ENCODE peak calls at places on chromosomes 7 and 10, in six cellular contexts. One of them, this sample, is unnamed.

GRCh38 chr7:103573479-103574058 is 127.6 kb upstream of the SLC26A5 start:
- DNase-seq in cardiac fibroblast: peak
- DNase-seq in fibroblast of lung: peak
- DNase-seq in fibroblast of villous mesenchyme: peak
- DNase-seq in GM12864: peak
- DNase-seq in adrenal gland: no peak
- DNase-seq in this sample: peak

GRCh38 chr10:26430641-26431163 is 7.4 kb upstream of the APBB1IP start:
- DNase-seq in cardiac fibroblast: no peak
- DNase-seq in fibroblast of lung: no peak
- DNase-seq in fibroblast of villous mesenchyme: peak
- DNase-seq in GM12864: peak
- DNase-seq in adrenal gland: peak
- DNase-seq in this sample: no peak

GRCh38 chr10:48243487-48243886 is 31.0 kb downstream of the FRMPD2 start:
- DNase-seq in cardiac fibroblast: no peak
- DNase-seq in fibroblast of lung: no peak
- DNase-seq in fibroblast of villous mesenchyme: no peak
- DNase-seq in GM12864: no peak
- DNase-seq in adrenal gland: no peak
- DNase-seq in this sample: no peak

GRCh38 chr7:128123291-128124037 is 92.2 kb upstream of the LRRC4 start:
- DNase-seq in cardiac fibroblast: no peak
- DNase-seq in fibroblast of lung: no peak
- DNase-seq in fibroblast of villous mesenchyme: no peak
- DNase-seq in GM12864: no peak
- DNase-seq in adrenal gland: no peak
- DNase-seq in this sample: no peak

GRCh38 chr10:18607503-18607902 is 43.9 kb downstream of the NSUN6 start:
- DNase-seq in cardiac fibroblast: peak
- DNase-seq in fibroblast of lung: peak
- DNase-seq in fibroblast of villous mesenchyme: peak
- DNase-seq in GM12864: peak
- DNase-seq in adrenal gland: peak
- DNase-seq in this sample: peak

GRCh38 chr7:16668049-16668858 is 22.3 kb downstream of the BZW2 start:
- DNase-seq in cardiac fibroblast: peak
- DNase-seq in fibroblast of lung: peak
- DNase-seq in fibroblast of villous mesenchyme: peak
- DNase-seq in GM12864: no peak
- DNase-seq in adrenal gland: peak
- DNase-seq in this sample: peak

GRCh38 chr7:114554781-114555537 is 140.3 kb downstream of the FOXP2 start:
- DNase-seq in cardiac fibroblast: peak
- DNase-seq in fibroblast of lung: peak
- DNase-seq in fibroblast of villous mesenchyme: peak
- DNase-seq in GM12864: peak
- DNase-seq in adrenal gland: peak
- DNase-seq in this sample: peak

GRCh38 chr10:98246911-98247820 is 20.8 kb downstream of the LOXL4 start:
- DNase-seq in cardiac fibroblast: no peak
- DNase-seq in fibroblast of lung: peak
- DNase-seq in fibroblast of villous mesenchyme: peak
- DNase-seq in GM12864: no peak
- DNase-seq in adrenal gland: no peak
- DNase-seq in this sample: peak

GRCh38 chr10:121910673-121911420 is 17.0 kb downstream of the ATE1 start:
- DNase-seq in cardiac fibroblast: peak
- DNase-seq in fibroblast of lung: peak
- DNase-seq in fibroblast of villous mesenchyme: peak
- DNase-seq in GM12864: no peak
- DNase-seq in adrenal gland: no peak
- DNase-seq in this sample: peak

GRCh38 chr10:69130251-69130650 is 6.3 kb downstream of the VPS26A start:
- DNase-seq in cardiac fibroblast: peak
- DNase-seq in fibroblast of lung: no peak
- DNase-seq in fibroblast of villous mesenchyme: no peak
- DNase-seq in GM12864: no peak
- DNase-seq in adrenal gland: no peak
- DNase-seq in this sample: peak

GRCh38 chr10:24456319-24456718 is 247.4 kb downstream of the KIAA1217 start:
- DNase-seq in cardiac fibroblast: peak
- DNase-seq in fibroblast of lung: peak
- DNase-seq in fibroblast of villous mesenchyme: peak
- DNase-seq in GM12864: no peak
- DNase-seq in adrenal gland: no peak
- DNase-seq in this sample: peak

GRCh38 chr10:102660891-102661613 is 16.8 kb downstream of the TRIM8 start:
- DNase-seq in cardiac fibroblast: peak
- DNase-seq in fibroblast of lung: peak
- DNase-seq in fibroblast of villous mesenchyme: peak
- DNase-seq in GM12864: no peak
- DNase-seq in adrenal gland: peak
- DNase-seq in this sample: peak

GRCh38 chr10:110815354-110816004 is 56.2 kb upstream of the PDCD4 start:
- DNase-seq in cardiac fibroblast: no peak
- DNase-seq in fibroblast of lung: no peak
- DNase-seq in fibroblast of villous mesenchyme: no peak
- DNase-seq in GM12864: peak
- DNase-seq in adrenal gland: peak
- DNase-seq in this sample: no peak

GRCh38 chr7:44064791-44065430 is 456 bp downstream of the PGAM2 start:
- DNase-seq in cardiac fibroblast: no peak
- DNase-seq in fibroblast of lung: no peak
- DNase-seq in fibroblast of villous mesenchyme: no peak
- DNase-seq in GM12864: no peak
- DNase-seq in adrenal gland: peak
- DNase-seq in this sample: no peak

GRCh38 chr10:98374176-98374969 is 40.6 kb downstream of the PYROXD2 start:
- DNase-seq in cardiac fibroblast: peak
- DNase-seq in fibroblast of lung: peak
- DNase-seq in fibroblast of villous mesenchyme: peak
- DNase-seq in GM12864: no peak
- DNase-seq in adrenal gland: no peak
- DNase-seq in this sample: peak

GRCh38 chr10:82811621-82812020 is 936.6 kb downstream of the NRG3 start:
- DNase-seq in cardiac fibroblast: peak
- DNase-seq in fibroblast of lung: no peak
- DNase-seq in fibroblast of villous mesenchyme: no peak
- DNase-seq in GM12864: no peak
- DNase-seq in adrenal gland: peak
- DNase-seq in this sample: no peak

GRCh38 chr10:6052247-6053221 is 9.6 kb downstream of the IL2RA start:
- DNase-seq in cardiac fibroblast: no peak
- DNase-seq in fibroblast of lung: no peak
- DNase-seq in fibroblast of villous mesenchyme: no peak
- DNase-seq in GM12864: no peak
- DNase-seq in adrenal gland: no peak
- DNase-seq in this sample: no peak
- H3K4me3 ChIP-seq in cardiac fibroblast: no peak
- H3K4me3 ChIP-seq in fibroblast of lung: no peak
- H3K4me3 ChIP-seq in fibroblast of villous mesenchyme: no peak
- H3K4me3 ChIP-seq in GM12864: no peak
- H3K4me3 ChIP-seq in adrenal gland: no peak
- H3K4me3 ChIP-seq in this sample: no peak

GRCh38 chr7:107046511-107047259 is 2.2 kb downstream of the PRKAR2B start:
- DNase-seq in cardiac fibroblast: no peak
- DNase-seq in fibroblast of lung: no peak
- DNase-seq in fibroblast of villous mesenchyme: no peak
- DNase-seq in GM12864: no peak
- DNase-seq in adrenal gland: no peak
- DNase-seq in this sample: no peak

GRCh38 chr7:107043916-107044346 is 574 bp upstream of the PRKAR2B start:
- DNase-seq in cardiac fibroblast: no peak
- DNase-seq in fibroblast of lung: peak
- DNase-seq in fibroblast of villous mesenchyme: no peak
- DNase-seq in GM12864: no peak
- DNase-seq in adrenal gland: no peak
- DNase-seq in this sample: peak

GRCh38 chr7:107045980-107046379 is 1.5 kb downstream of the PRKAR2B start:
- DNase-seq in cardiac fibroblast: no peak
- DNase-seq in fibroblast of lung: peak
- DNase-seq in fibroblast of villous mesenchyme: peak
- DNase-seq in GM12864: no peak
- DNase-seq in adrenal gland: peak
- DNase-seq in this sample: peak

GRCh38 chr7:107045195-107045960 is 873 bp downstream of the PRKAR2B start:
- DNase-seq in cardiac fibroblast: no peak
- DNase-seq in fibroblast of lung: no peak
- DNase-seq in fibroblast of villous mesenchyme: no peak
- DNase-seq in GM12864: no peak
- DNase-seq in adrenal gland: no peak
- DNase-seq in this sample: no peak

DNA sequence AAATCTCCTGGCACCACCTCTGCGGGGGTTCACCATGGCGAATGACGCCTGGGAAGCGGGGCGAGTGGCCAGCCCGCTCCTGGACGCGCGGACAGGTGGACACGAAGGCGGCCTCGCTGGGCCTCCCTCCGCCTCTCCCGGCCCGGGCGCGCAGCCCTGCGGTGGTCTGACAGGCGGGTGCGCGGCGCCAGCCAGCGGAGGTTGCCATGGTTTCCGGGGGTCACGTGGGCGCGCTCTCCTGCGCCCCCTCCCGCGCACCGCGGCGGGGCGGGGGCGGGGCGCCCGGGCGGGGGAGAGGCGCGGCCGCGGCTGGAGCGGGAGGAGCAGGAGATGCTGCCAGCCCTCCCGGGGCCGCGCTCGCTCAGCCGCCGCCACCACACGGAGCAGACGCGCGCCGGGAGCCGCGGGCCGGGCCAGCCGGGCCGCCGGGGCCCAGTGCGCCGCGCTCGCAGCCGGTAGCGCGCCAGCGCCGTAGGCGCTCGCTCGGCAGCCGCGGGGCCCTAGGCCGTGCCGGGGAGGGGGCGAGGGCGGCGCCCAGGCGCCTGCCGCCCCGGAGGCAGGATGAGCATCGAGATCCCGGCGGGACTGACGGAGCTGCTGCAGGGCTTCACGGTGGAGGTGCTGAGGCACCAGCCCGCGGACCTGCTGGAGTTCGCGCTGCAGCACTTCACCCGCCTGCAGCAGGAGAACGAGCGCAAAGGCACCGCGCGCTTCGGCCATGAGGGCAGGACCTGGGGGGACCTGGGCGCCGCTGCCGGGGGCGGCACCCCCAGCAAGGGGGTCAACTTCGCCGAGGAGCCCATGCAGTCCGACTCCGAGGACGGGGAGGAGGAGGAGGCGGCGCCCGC is at the start of gene PRKAR2B:
- DNase-seq in cardiac fibroblast: peak
- DNase-seq in fibroblast of lung: peak
- DNase-seq in fibroblast of villous mesenchyme: peak
- DNase-seq in GM12864: no peak
- DNase-seq in adrenal gland: peak
- DNase-seq in this sample: peak
- TF ChIP-seq CTCF in cardiac fibroblast: no peak
- TF ChIP-seq CTCF in fibroblast of lung: no peak
- TF ChIP-seq CTCF in fibroblast of villous mesenchyme: no peak
- TF ChIP-seq CTCF in GM12864: no peak
- TF ChIP-seq CTCF in adrenal gland: peak
- TF ChIP-seq CTCF in this sample: no peak

GRCh38 chr7:77351539-77352004 is 64.6 kb downstream of the GSAP start:
- DNase-seq in cardiac fibroblast: no peak
- DNase-seq in fibroblast of lung: no peak
- DNase-seq in fibroblast of villous mesenchyme: no peak
- DNase-seq in GM12864: peak
- DNase-seq in adrenal gland: peak
- DNase-seq in this sample: no peak
- H3K4me3 ChIP-seq in cardiac fibroblast: no peak
- H3K4me3 ChIP-seq in fibroblast of lung: no peak
- H3K4me3 ChIP-seq in fibroblast of villous mesenchyme: no peak
- H3K4me3 ChIP-seq in GM12864: no peak
- H3K4me3 ChIP-seq in adrenal gland: no peak
- H3K4me3 ChIP-seq in this sample: no peak

GRCh38 chr7:135510603-135511183 is 791 bp upstream of the CNOT4 start:
- DNase-seq in cardiac fibroblast: peak
- DNase-seq in fibroblast of lung: peak
- DNase-seq in fibroblast of villous mesenchyme: peak
- DNase-seq in GM12864: no peak
- DNase-seq in adrenal gland: no peak
- DNase-seq in this sample: no peak
- TF ChIP-seq CTCF in cardiac fibroblast: peak
- TF ChIP-seq CTCF in fibroblast of lung: peak
- TF ChIP-seq CTCF in fibroblast of villous mesenchyme: peak
- TF ChIP-seq CTCF in GM12864: no peak
- TF ChIP-seq CTCF in adrenal gland: no peak
- TF ChIP-seq CTCF in this sample: no peak

DNA sequence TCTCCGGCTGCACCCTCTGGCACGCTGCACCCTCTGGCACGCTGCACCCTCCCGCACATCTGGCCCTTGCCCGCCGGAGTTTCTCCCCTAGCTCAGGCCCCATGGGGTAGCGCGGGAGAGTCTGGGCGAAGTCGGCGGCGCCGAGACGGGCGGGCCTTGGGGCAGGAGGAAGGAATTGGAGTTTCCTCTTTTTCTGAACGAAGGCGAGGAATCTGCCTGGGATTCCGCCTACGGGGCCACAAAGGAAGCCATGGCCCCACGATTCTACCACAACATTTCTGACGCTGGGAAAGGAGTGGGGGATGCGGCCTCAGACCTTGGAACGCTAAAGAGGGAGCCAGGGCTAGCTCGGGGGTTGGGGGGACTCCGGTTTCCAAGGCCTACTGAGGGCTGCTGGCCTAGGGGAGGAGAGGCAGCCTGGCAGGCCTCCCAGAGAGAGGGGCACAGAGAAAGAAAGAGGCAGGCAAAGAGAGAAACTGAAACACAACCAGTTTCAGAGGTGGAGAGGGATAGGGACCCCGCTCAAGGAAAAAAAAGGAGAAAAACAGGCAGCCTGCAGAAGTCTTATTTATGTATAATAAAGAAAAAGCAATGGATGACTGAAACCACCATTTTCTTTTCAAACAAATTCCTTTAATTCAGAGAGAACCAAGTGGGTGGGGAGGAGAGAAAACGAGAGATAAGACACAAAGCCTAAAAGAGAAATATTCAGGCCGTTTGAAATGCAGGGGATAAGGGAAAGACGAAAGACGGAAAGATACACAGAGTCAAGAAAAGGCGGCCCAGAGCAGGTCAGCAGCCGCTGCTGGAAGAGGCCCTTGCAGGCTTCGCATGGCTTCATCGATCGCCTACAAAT is 4.3 kb downstream of the TLX1 start:
- DNase-seq in cardiac fibroblast: no peak
- DNase-seq in fibroblast of lung: no peak
- DNase-seq in fibroblast of villous mesenchyme: no peak
- DNase-seq in GM12864: no peak
- DNase-seq in adrenal gland: no peak
- DNase-seq in this sample: no peak
- H3K4me3 ChIP-seq in cardiac fibroblast: no peak
- H3K4me3 ChIP-seq in fibroblast of lung: no peak
- H3K4me3 ChIP-seq in fibroblast of villous mesenchyme: no peak
- H3K4me3 ChIP-seq in GM12864: no peak
- H3K4me3 ChIP-seq in adrenal gland: no peak
- H3K4me3 ChIP-seq in this sample: no peak

This sample was measured in astrocyte.